ENCODE peak calls at places on chromosomes 5 and 9, in five cellular contexts. P is kidney tubule cell; C is mucosa of gallbladder; A is stimulated activated CD8-positive, alpha-beta memory T cell treated with anti-CD3 and anti-CD28 coated beads, Interleukin-15, amount 100 ng/mL, for 4 hours; S is NAMALWA. B is an unnamed sample.

GRCh38 chr9:71703172-71703872 is 65.0 kb downstream of the CEMIP2 start:
- DNase-seq in S (no peak), A (no peak), C (no peak), P (no peak), B (peak; percentile 26)

GRCh38 chr9:124208571-124208970 is 49.2 kb upstream of the NEK6 start:
- DNase-seq in P (no peak), C (no peak), S (no peak), A (no peak), B (no peak)

GRCh38 chr5:141121985-141122384 is 367 bp downstream of the PCDHB4 start:
- DNase-seq in P (no peak), A (no peak), S (no peak), C (no peak), B (no peak)

GRCh38 chr5:38497946-38498345 is 58.5 kb downstream of the LIFR start:
- DNase-seq in A (no peak), S (no peak), P (no peak), C (no peak), B (peak; percentile 45)

GRCh38 chr9:89428901-89429890 is 68.7 kb downstream of the SEMA4D start:
- DNase-seq in P (no peak), S (peak; percentile 90), A (no peak), C (no peak), B (no peak)

GRCh38 chr9:14158911-14159310 is 155.0 kb downstream of the NFIB start:
- DNase-seq in P (peak; percentile 63), S (no peak), A (no peak), C (no peak), B (peak; percentile 85)

GRCh38 chr5:74056789-74057164 is 430.8 kb downstream of the ARHGEF28 start:
- DNase-seq in S (peak; percentile 12), P (peak; percentile 55), A (no peak), C (no peak), B (peak; percentile 33)

GRCh38 chr5:76607353-76607871 is 15.8 kb downstream of the F2RL2 start:
- DNase-seq in A (no peak), P (no peak), S (no peak), C (no peak), B (peak; percentile 60)

GRCh38 chr9:130078547-130078946 is 24.8 kb downstream of the GPR107 start:
- DNase-seq in S (no peak), C (no peak), A (no peak), P (no peak), B (no peak)

GRCh38 chr5:16612007-16612406 is 4.8 kb downstream of the RETREG1 start:
- DNase-seq in P (no peak), S (no peak), A (no peak), C (no peak), B (no peak)

GRCh38 chr5:2129581-2130272 is 247.0 kb upstream of the IRX4 start:
- DNase-seq in A (no peak), S (no peak), C (no peak), P (no peak), B (no peak)

GRCh38 chr5:94024101-94024500 is 282.7 kb upstream of the POU5F2 start:
- DNase-seq in C (no peak), A (no peak), S (no peak), P (no peak), B (peak; percentile 27)